ENCODE peak calls at places on chromosomes 2 and 18, in four cellular contexts. B is A549; X is CD4-positive, CD25-positive, alpha-beta regulatory T cell; O is endothelial cell. U is an unnamed sample.

GRCh38 chr2:172226244-172227061 is 123.8 kb upstream of the DLX2 start:
- DNase-seq in B (no peak), X (peak; percentile 75), O (no peak), U (peak; percentile 26)

GRCh38 chr2:239252433-239253200 is 148.2 kb downstream of the HDAC4 start:
- DNase-seq in B (no peak), X (no peak), O (no peak), U (no peak)

GRCh38 chr2:139142252-139142651 is 362.1 kb upstream of the NXPH2 start:
- DNase-seq in B (no peak), X (no peak), O (peak; percentile 34), U (no peak)

GRCh38 chr2:182763311-182763912 is 47.4 kb downstream of the DNAJC10 start:
- DNase-seq in B (peak; percentile 15), X (peak; percentile 33), O (peak; percentile 33), U (no peak)

GRCh38 chr2:102498414-102498813 is 25.4 kb downstream of the SLC9A4 start:
- DNase-seq in B (no peak), X (no peak), O (no peak), U (no peak)

GRCh38 chr2:106039634-106040033 is 154.5 kb downstream of the UXS1 start:
- DNase-seq in B (no peak), X (no peak), O (no peak), U (no peak)

GRCh38 chr18:9539938-9540337 is 64.6 kb downstream of the RALBP1 start:
- DNase-seq in B (no peak), X (no peak), O (no peak), U (no peak)

GRCh38 chr2:73297151-73297559 is 3.8 kb upstream of the EGR4 start:
- DNase-seq in B (no peak), X (no peak), O (no peak), U (no peak)

GRCh38 chr2:149686136-149686535 is 98.6 kb upstream of the MMADHC start:
- DNase-seq in B (no peak), X (no peak), O (no peak), U (no peak)

GRCh38 chr2:136378712-136379595 is 261.0 kb upstream of the CXCR4 start:
- DNase-seq in B (peak; percentile 21), X (peak; percentile 91), O (peak; percentile 70), U (peak; percentile 74)

GRCh38 chr2:232940724-232941123 is 70.7 kb downstream of the SNORC start:
- DNase-seq in B (no peak), X (no peak), O (no peak), U (no peak)

GRCh38 chr2:218806346-218806978 is 24.5 kb downstream of the CYP27A1 start:
- DNase-seq in B (no peak), X (no peak), O (no peak), U (no peak)

GRCh38 chr2:210167227-210167626 is 4.0 kb downstream of the KANSL1L start:
- DNase-seq in B (no peak), X (no peak), O (no peak), U (no peak)

GRCh38 chr2:179532890-179533289 is 268.3 kb upstream of the SESTD1 start:
- DNase-seq in B (no peak), X (no peak), O (no peak), U (no peak)

GRCh38 chr18:50928551-50928950 is 39.3 kb upstream of the ELAC1 start:
- DNase-seq in B (no peak), X (no peak), O (no peak), U (no peak)

GRCh38 chr18:36929601-36930000 is 100.7 kb downstream of the KIAA1328 start:
- DNase-seq in B (no peak), X (no peak), O (no peak), U (no peak)

GRCh38 chr2:24087032-24087431 is 2.4 kb upstream of the TP53I3 start:
- DNase-seq in B (no peak), X (no peak), O (no peak), U (no peak)

GRCh38 chr18:59273936-59274928 is 978 bp upstream of the RAX start:
- DNase-seq in B (no peak), X (no peak), O (no peak), U (no peak)

GRCh38 chr18:48061781-48062570 is 131.5 kb upstream of the SMAD2 start:
- DNase-seq in B (no peak), X (no peak), O (no peak), U (no peak)

GRCh38 chr2:240913810-240914644 is 7.9 kb downstream of the CROCC2 start:
- DNase-seq in B (peak; percentile 53), X (peak; percentile 31), O (peak; percentile 90), U (peak; percentile 44)

GRCh38 chr2:2324565-2325101 is 6.4 kb downstream of the MYT1L start:
- DNase-seq in B (no peak), X (no peak), O (no peak), U (no peak)

GRCh38 chr2:24539258-24539657 is 48.2 kb downstream of the NCOA1 start:
- DNase-seq in B (no peak), X (no peak), O (no peak), U (no peak)

GRCh38 chr18:49890041-49890440 is 76.7 kb upstream of the ACAA2 start:
- DNase-seq in B (no peak), X (no peak), O (no peak), U (no peak)

GRCh38 chr2:170883683-170884082 is 45.4 kb upstream of the GORASP2 start:
- DNase-seq in B (no peak), X (no peak), O (no peak), U (no peak)

GRCh38 chr18:62781893-62782292 is 66.6 kb downstream of the PHLPP1 start:
- DNase-seq in B (no peak), X (no peak), O (no peak), U (no peak)

GRCh38 chr2:31384351-31384750 is 30.2 kb downstream of the XDH start:
- DNase-seq in B (peak; percentile 81), X (peak; percentile 40), O (no peak), U (no peak)

GRCh38 chr2:241009601-241010530 is 11.4 kb downstream of the SNED1 start:
- DNase-seq in B (no peak), X (peak; percentile 40), O (peak; percentile 65), U (peak; percentile 41)

GRCh38 chr2:149082781-149083180 is 44.3 kb downstream of the LYPD6B start:
- DNase-seq in B (no peak), X (no peak), O (no peak), U (no peak)

GRCh38 chr2:20425371-20425881 is 21.4 kb upstream of the RHOB start:
- DNase-seq in B (no peak), X (no peak), O (no peak), U (no peak)

GRCh38 chr2:200625317-200625716 is 39.5 kb downstream of the AOX1 start:
- DNase-seq in B (no peak), X (no peak), O (no peak), U (no peak)

GRCh38 chr2:42336361-42336965 is 24.6 kb downstream of the COX7A2L start:
- DNase-seq in B (no peak), X (no peak), O (no peak), U (no peak)

GRCh38 chr2:7860693-7861092 is 821.2 kb upstream of the ID2 start:
- DNase-seq in B (no peak), X (no peak), O (no peak), U (no peak)

GRCh38 chr2:173401716-173402326 is 47.1 kb downstream of the CDCA7 start:
- DNase-seq in B (no peak), X (no peak), O (peak; percentile 10), U (no peak)

GRCh38 chr18:9628984-9629383 is 14.6 kb upstream of the PPP4R1 start:
- DNase-seq in B (no peak), X (no peak), O (no peak), U (no peak)

GRCh38 chr2:12502759-12503158 is 214.0 kb upstream of the TRIB2 start:
- DNase-seq in B (no peak), X (peak; percentile 39), O (no peak), U (no peak)

GRCh38 chr2:64063924-64064331 is 44.7 kb upstream of the VPS54 start:
- DNase-seq in B (no peak), X (no peak), O (no peak), U (no peak)

GRCh38 chr2:195486987-195487644 is 169.9 kb upstream of the SLC39A10 start:
- DNase-seq in B (peak; percentile 24), X (peak; percentile 83), O (no peak), U (peak; percentile 32)